ENCODE peak calls at places on chromosome 14, in seven cellular contexts. O is HCT116, M is PC-3, U is MM.1S, W is hepatocyte, Z is GM23338, D is neural progenitor cell. J is an unnamed sample.

GRCh38 chr14:84390010-84390409 is 1139.9 kb upstream of the FLRT2 start:
- DNase-seq in W (no peak), Z (no peak), O (no peak), U (no peak), D (no peak), M (no peak), J (no peak)

GRCh38 chr14:75989134-75989533 is 3.6 kb downstream of the IFT43 start:
- DNase-seq in U (no peak), M (peak), Z (no peak), W (peak), O (no peak), D (no peak), J (peak)

GRCh38 chr14:103708750-103709187 is 6.5 kb downstream of the XRCC3 start:
- DNase-seq in D (no peak), O (no peak), Z (no peak), W (no peak), U (no peak), M (no peak), J (no peak)

GRCh38 chr14:59829469-59829868 is 41.1 kb downstream of the RTN1 start:
- DNase-seq in D (no peak), M (no peak), O (no peak), Z (no peak), W (no peak), U (no peak), J (no peak)

GRCh38 chr14:80996049-80996901 is 40.9 kb downstream of the TSHR start:
- DNase-seq in M (peak), O (peak), D (peak), Z (peak), W (peak), U (peak), J (peak)

GRCh38 chr14:59751578-59751977 is 119.0 kb downstream of the RTN1 start:
- DNase-seq in M (no peak), O (no peak), Z (no peak), W (no peak), D (no peak), U (no peak), J (no peak)

GRCh38 chr14:50835280-50835679 is 4.3 kb upstream of the NIN start:
- DNase-seq in M (no peak), U (peak), O (no peak), Z (no peak), D (no peak), W (no peak), J (peak)

GRCh38 chr14:85974602-85975001 is 444.7 kb downstream of the FLRT2 start:
- DNase-seq in U (no peak), Z (no peak), D (no peak), M (no peak), O (no peak), W (no peak), J (no peak)

GRCh38 chr14:63046339-63047268 is 1.3 kb upstream of the KCNH5 start:
- DNase-seq in Z (peak), D (peak), W (no peak), O (no peak), U (no peak), M (no peak), J (no peak)
- TF ChIP-seq EZH2 in Z (peak), D (peak), W (peak), O (no peak), U (no peak), M (peak), J (no peak)

DNA sequence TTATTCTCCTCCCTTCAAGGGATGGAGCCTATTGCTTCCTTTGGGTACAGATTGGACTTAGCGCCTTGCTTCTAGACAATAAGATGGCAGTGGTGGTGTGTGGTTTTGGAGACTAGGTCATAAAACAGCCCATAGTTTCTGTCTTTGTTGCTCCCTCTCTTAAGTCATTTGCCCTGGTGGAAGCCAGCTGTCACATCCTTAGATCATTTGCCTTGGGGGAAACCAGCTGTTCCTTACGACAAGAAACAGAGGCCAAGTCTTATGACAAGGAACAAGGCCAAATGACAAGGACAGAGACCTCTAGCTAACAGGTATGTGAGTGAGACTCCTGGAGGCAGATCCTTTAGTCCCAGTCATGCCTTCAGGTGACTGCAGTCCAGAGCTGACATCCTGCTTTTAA is 9.2 kb upstream of the PALS1 start:
- DNase-seq in W (no peak), D (no peak), Z (no peak), M (no peak), U (no peak), O (no peak), J (no peak)
- H2AFZ ChIP-seq in W (no peak), D (peak), Z (no peak), M (no peak), U (no peak), O (no peak), J (no peak)

GRCh38 chr14:96587823-96588385 is 85.7 kb downstream of the PAPOLA start:
- DNase-seq in M (no peak), Z (no peak), W (no peak), O (no peak), D (no peak), U (no peak), J (no peak)

GRCh38 chr14:96589577-96589976 is 87.4 kb downstream of the PAPOLA start:
- DNase-seq in D (no peak), Z (no peak), U (no peak), M (no peak), W (no peak), O (no peak), J (no peak)

GRCh38 chr14:96592591-96593388 is 90.6 kb downstream of the PAPOLA start:
- DNase-seq in Z (peak), M (no peak), W (no peak), D (no peak), O (no peak), U (peak), J (peak)

GRCh38 chr14:96588410-96589249 is 86.4 kb downstream of the PAPOLA start:
- DNase-seq in U (no peak), O (no peak), M (no peak), W (no peak), D (no peak), Z (no peak), J (no peak)

GRCh38 chr14:96590190-96590860 is 88.1 kb downstream of the PAPOLA start:
- DNase-seq in U (no peak), W (no peak), O (no peak), M (no peak), Z (no peak), D (peak), J (no peak)
- TF ChIP-seq EZH2phosphoT487 in U (no peak), W (no peak), O (no peak), M (no peak), Z (no peak), D (no peak), J (no peak)

GRCh38 chr14:58638231-58639205 is 756 bp downstream of the DACT1 start:
- DNase-seq in M (peak), U (no peak), D (peak), W (peak), Z (peak), O (no peak), J (peak)
- TF ChIP-seq EZH2 in M (peak), U (no peak), D (peak), W (no peak), Z (no peak), O (no peak), J (no peak)

GRCh38 chr14:23544511-23545447 is 6.8 kb downstream of the ZFHX2 start:
- DNase-seq in O (no peak), Z (peak), D (peak), M (no peak), U (no peak), W (no peak), J (peak)
- H2AFZ ChIP-seq in O (no peak), Z (no peak), D (no peak), M (no peak), U (no peak), W (no peak), J (peak)

J was measured in GM23248.